ENCODE peak calls at places on chromosomes 12 and 14, in ten cellular contexts. H is neural progenitor cell, Q is natural killer cell, W is fibroblast of mammary gland, Y is GM10248, P is fibroblast of the aortic adventitia, A is endodermal cell, V is spleen, E is activated B cell treated with CpG ODN at 0.5 μM for 24 hours, J is prostate gland. T is an unnamed sample.

GRCh38 chr12:47773858-47774580 is 981 bp downstream of the SLC48A1 start:
- DNase-seq in H (no peak), Q (no peak), W (no peak), Y (no peak), P (no peak), A (no peak), V (peak), E (no peak), J (no peak), T (no peak)

GRCh38 chr12:42859612-42860011 is 270.1 kb upstream of the PRICKLE1 start:
- DNase-seq in H (no peak), Q (no peak), W (no peak), Y (no peak), P (peak), A (no peak), V (no peak), E (no peak), J (no peak), T (no peak)

GRCh38 chr12:120142231-120142877 is 25.8 kb upstream of the RAB35 start:
- DNase-seq in H (no peak), Q (no peak), W (peak), Y (no peak), P (no peak), A (no peak), V (no peak), E (no peak), J (no peak), T (no peak)

GRCh38 chr12:124517260-124518050 is 50.0 kb downstream of the NCOR2 start:
- DNase-seq in H (no peak), Q (no peak), W (no peak), Y (no peak), P (peak), A (no peak), V (no peak), E (no peak), J (peak), T (no peak)

GRCh38 chr12:68970951-68971350 is 38.0 kb upstream of the CPM start:
- DNase-seq in H (no peak), Q (no peak), W (no peak), Y (no peak), P (no peak), A (no peak), V (no peak), E (no peak), J (no peak), T (no peak)

GRCh38 chr12:76942276-76942675 is 63.5 kb upstream of the CSRP2 start:
- DNase-seq in H (no peak), Q (no peak), W (peak), Y (no peak), P (peak), A (no peak), V (no peak), E (no peak), J (no peak), T (no peak)

GRCh38 chr14:37027188-37027824 is 145.1 kb downstream of the SLC25A21 start:
- DNase-seq in H (no peak), Q (no peak), W (peak), Y (no peak), P (no peak), A (no peak), V (no peak), E (no peak), J (no peak), T (no peak)

GRCh38 chr12:18258929-18259328 is 2.4 kb upstream of the PIK3C2G start:
- DNase-seq in H (no peak), Q (no peak), W (no peak), Y (no peak), P (no peak), A (no peak), V (no peak), E (no peak), J (no peak), T (no peak)

GRCh38 chr12:120227233-120228040 is 26.5 kb upstream of the RPLP0 start:
- DNase-seq in H (no peak), Q (no peak), W (no peak), Y (no peak), P (no peak), A (no peak), V (no peak), E (no peak), J (no peak), T (no peak)

GRCh38 chr12:69332815-69333358 is 15.3 kb upstream of the LYZ start:
- DNase-seq in H (no peak), Q (no peak), W (no peak), Y (no peak), P (no peak), A (peak), V (no peak), E (no peak), J (no peak), T (no peak)

GRCh38 chr12:121255433-121255832 is 41.1 kb downstream of the CAMKK2 start:
- DNase-seq in H (no peak), Q (no peak), W (no peak), Y (no peak), P (no peak), A (no peak), V (no peak), E (no peak), J (no peak), T (no peak)

GRCh38 chr12:88579572-88579940 is 715 bp downstream of the KITLG start:
- DNase-seq in H (peak), Q (no peak), W (no peak), Y (peak), P (no peak), A (peak), V (peak), E (no peak), J (peak), T (peak)

GRCh38 chr12:122005252-122005651 is 16.4 kb upstream of the BCL7A start:
- DNase-seq in H (no peak), Q (no peak), W (no peak), Y (no peak), P (no peak), A (no peak), V (no peak), E (no peak), J (no peak), T (no peak)

GRCh38 chr14:69260979-69261605 is 1.1 kb downstream of the GALNT16 start:
- DNase-seq in H (peak), Q (no peak), W (no peak), Y (peak), P (no peak), A (peak), V (peak), E (peak), J (peak), T (peak)

GRCh38 chr14:101227611-101228594 is 324.4 kb upstream of the RTL1 start:
- DNase-seq in H (no peak), Q (no peak), W (no peak), Y (no peak), P (no peak), A (peak), V (no peak), E (no peak), J (no peak), T (no peak)

GRCh38 chr12:15088115-15088514 is 115.3 kb downstream of the PDE6H start:
- DNase-seq in H (no peak), Q (no peak), W (no peak), Y (no peak), P (no peak), A (no peak), V (no peak), E (no peak), J (no peak), T (no peak)

GRCh38 chr14:50311974-50312733 is at the start of the genes DMAC2L and L2HGDH:
- DNase-seq in H (peak), Q (peak), W (peak), Y (peak), P (peak), A (peak), V (peak), E (peak), J (peak), T (peak)

GRCh38 chr14:79395061-79395460 is 816.2 kb downstream of the DIO2 start:
- DNase-seq in H (no peak), Q (no peak), W (no peak), Y (no peak), P (peak), A (no peak), V (no peak), E (no peak), J (no peak), T (no peak)

GRCh38 chr14:90839889-90840266 is 23.6 kb upstream of the TTC7B start:
- DNase-seq in H (no peak), Q (no peak), W (no peak), Y (no peak), P (no peak), A (no peak), V (no peak), E (no peak), J (no peak), T (no peak)

GRCh38 chr14:104286086-104286485 is 147.7 kb downstream of the KIF26A start:
- DNase-seq in H (no peak), Q (no peak), W (no peak), Y (no peak), P (no peak), A (peak), V (peak), E (no peak), J (no peak), T (no peak)

GRCh38 chr12:62190921-62191746 is 69.1 kb upstream of the USP15 start:
- DNase-seq in H (peak), Q (no peak), W (no peak), Y (peak), P (no peak), A (peak), V (peak), E (peak), J (no peak), T (peak)

GRCh38 chr12:63276537-63277365 is 125.8 kb upstream of the AVPR1A start:
- DNase-seq in H (peak), Q (no peak), W (peak), Y (peak), P (peak), A (peak), V (no peak), E (no peak), J (no peak), T (no peak)

GRCh38 chr12:56644654-56645053 is 1.1 kb downstream of the ATP5F1B start:
- DNase-seq in H (no peak), Q (no peak), W (peak), Y (no peak), P (peak), A (no peak), V (no peak), E (no peak), J (no peak), T (no peak)

GRCh38 chr14:89428556-89429196 is 11.6 kb upstream of the FOXN3 start:
- DNase-seq in H (peak), Q (no peak), W (no peak), Y (no peak), P (peak), A (peak), V (peak), E (no peak), J (peak), T (no peak)

GRCh38 chr14:104421401-104421821 is 158.2 kb upstream of the C14orf180 start:
- DNase-seq in H (no peak), Q (no peak), W (no peak), Y (no peak), P (no peak), A (peak), V (no peak), E (no peak), J (no peak), T (no peak)

GRCh38 chr12:19129486-19130223 is at the start of gene PLEKHA5:
- DNase-seq in H (peak), Q (peak), W (peak), Y (peak), P (peak), A (peak), V (peak), E (peak), J (peak), T (peak)

GRCh38 chr12:6534158-6534913 is at the start of gene GAPDH:
- DNase-seq in H (peak), Q (peak), W (peak), Y (peak), P (peak), A (peak), V (peak), E (peak), J (peak), T (peak)

GRCh38 chr14:71202881-71203280 is 295.6 kb downstream of the PCNX1 start:
- DNase-seq in H (no peak), Q (no peak), W (peak), Y (no peak), P (peak), A (no peak), V (no peak), E (no peak), J (no peak), T (no peak)

GRCh38 chr12:115823635-115824034 is 453.9 kb downstream of the MED13L start:
- DNase-seq in H (no peak), Q (no peak), W (no peak), Y (no peak), P (no peak), A (no peak), V (no peak), E (no peak), J (no peak), T (no peak)

GRCh38 chr12:3214508-3215365 is 137.6 kb downstream of the TSPAN9 start:
- DNase-seq in H (peak), Q (no peak), W (no peak), Y (no peak), P (no peak), A (peak), V (no peak), E (no peak), J (peak), T (no peak)

GRCh38 chr14:77426396-77426795 is 3.1 kb upstream of the NOXRED1 start:
- DNase-seq in H (no peak), Q (no peak), W (no peak), Y (no peak), P (no peak), A (no peak), V (no peak), E (no peak), J (no peak), T (no peak)

GRCh38 chr14:64725879-64726584 is 21.8 kb downstream of the PLEKHG3 start:
- DNase-seq in H (no peak), Q (no peak), W (no peak), Y (no peak), P (no peak), A (peak), V (peak), E (no peak), J (no peak), T (no peak)
- TF ChIP-seq CTCF in H (peak), Q (no peak), W (no peak), Y (no peak), P (peak), A (peak), V (no peak), E (no peak), J (no peak), T (no peak)

GRCh38 chr14:65496178-65496993 is 83.9 kb downstream of the FUT8 start:
- DNase-seq in H (no peak), Q (no peak), W (peak), Y (no peak), P (peak), A (no peak), V (no peak), E (no peak), J (no peak), T (no peak)

GRCh38 chr14:65500075-65500474 is 87.5 kb downstream of the FUT8 start:
- DNase-seq in H (no peak), Q (no peak), W (no peak), Y (no peak), P (no peak), A (no peak), V (no peak), E (no peak), J (no peak), T (no peak)

GRCh38 chr14:65499138-65499537 is 86.6 kb downstream of the FUT8 start:
- DNase-seq in H (no peak), Q (no peak), W (no peak), Y (no peak), P (no peak), A (no peak), V (no peak), E (no peak), J (no peak), T (no peak)

GRCh38 chr14:65502676-65503124 is 90.2 kb downstream of the FUT8 start:
- DNase-seq in H (no peak), Q (no peak), W (peak), Y (no peak), P (peak), A (no peak), V (no peak), E (no peak), J (no peak), T (no peak)

GRCh38 chr14:65501328-65501727 is 88.8 kb downstream of the FUT8 start:
- DNase-seq in H (no peak), Q (no peak), W (no peak), Y (no peak), P (no peak), A (no peak), V (no peak), E (no peak), J (no peak), T (no peak)
- TF ChIP-seq CTCF in H (no peak), Q (no peak), W (peak), Y (no peak), P (peak), A (peak), V (no peak), E (no peak), J (no peak), T (peak)

DNA sequence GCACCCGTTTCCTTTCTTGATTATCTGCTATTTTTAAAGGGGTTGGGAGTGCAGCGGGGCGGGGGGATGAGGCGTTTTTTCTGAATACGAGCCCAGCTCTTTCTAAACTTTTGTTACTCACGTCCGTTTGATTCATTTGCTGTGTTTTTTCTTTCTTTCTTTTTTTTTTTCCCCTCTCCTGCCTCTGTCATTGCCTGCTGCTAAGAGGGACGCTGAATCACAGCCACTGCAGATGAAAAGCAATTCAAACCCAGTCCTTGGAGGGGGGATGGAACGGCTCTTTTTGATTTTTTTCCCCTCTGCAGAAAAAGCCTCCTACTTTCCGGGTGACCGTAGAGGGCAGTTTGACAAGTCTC is 606 bp upstream of the RASSF8 start:
- DNase-seq in H (no peak), Q (no peak), W (peak), Y (no peak), P (peak), A (no peak), V (no peak), E (no peak), J (no peak), T (no peak)
- TF ChIP-seq CTCF in H (no peak), Q (no peak), W (no peak), Y (no peak), P (no peak), A (no peak), V (no peak), E (no peak), J (no peak), T (no peak)

GRCh38 chr14:57820581-57820980 is 45.3 kb downstream of the SLC35F4 start:
- DNase-seq in H (no peak), Q (no peak), W (no peak), Y (no peak), P (no peak), A (no peak), V (no peak), E (no peak), J (no peak), T (no peak)

GRCh38 chr14:57816568-57817284 is 49.2 kb downstream of the SLC35F4 start:
- DNase-seq in H (no peak), Q (no peak), W (peak), Y (peak), P (peak), A (no peak), V (no peak), E (no peak), J (no peak), T (no peak)

GRCh38 chr14:57822081-57822480 is 43.8 kb downstream of the SLC35F4 start:
- DNase-seq in H (no peak), Q (no peak), W (no peak), Y (no peak), P (no peak), A (no peak), V (no peak), E (no peak), J (no peak), T (no peak)

GRCh38 chr14:57823015-57823660 is 42.8 kb downstream of the SLC35F4 start:
- DNase-seq in H (no peak), Q (no peak), W (no peak), Y (no peak), P (no peak), A (no peak), V (no peak), E (no peak), J (no peak), T (no peak)

GRCh38 chr14:57818511-57818910 is 47.4 kb downstream of the SLC35F4 start:
- DNase-seq in H (no peak), Q (no peak), W (no peak), Y (no peak), P (no peak), A (no peak), V (no peak), E (no peak), J (no peak), T (no peak)
- TF ChIP-seq CTCF in H (no peak), Q (no peak), W (no peak), Y (no peak), P (no peak), A (no peak), V (no peak), E (no peak), J (no peak), T (no peak)

GRCh38 chr14:76186318-76187027 is 34.8 kb downstream of the GPATCH2L start:
- DNase-seq in H (peak), Q (no peak), W (no peak), Y (no peak), P (no peak), A (no peak), V (no peak), E (no peak), J (no peak), T (peak)

GRCh38 chr14:76175942-76176341 is 24.2 kb downstream of the GPATCH2L start:
- DNase-seq in H (no peak), Q (no peak), W (no peak), Y (no peak), P (no peak), A (no peak), V (no peak), E (no peak), J (no peak), T (no peak)

GRCh38 chr14:76181546-76181945 is 29.8 kb downstream of the GPATCH2L start:
- DNase-seq in H (no peak), Q (no peak), W (peak), Y (no peak), P (peak), A (no peak), V (no peak), E (no peak), J (no peak), T (no peak)
- TF ChIP-seq CTCF in H (peak), Q (peak), W (peak), Y (no peak), P (peak), A (peak), V (no peak), E (no peak), J (no peak), T (peak)

T was measured in GM13977.